ENCODE peak calls at places on chromosomes 13 and 19, in ten cellular contexts. E is cardiac septum, V is HT1080, H is NCI-H748 treated with DMSO at 0.1 percent for 48 hours, W is glutamatergic neuron, O is nephron progenitor cell, Y is HS-5, P is GM23248, Z is fibroblast of the conjunctiva, U is type B pancreatic cell. F is an unnamed sample.

GRCh38 chr13:107461751-107462150 is 753.6 kb downstream of the LIG4 start:
- DNase-seq in E (no peak), V (no peak), H (no peak), W (no peak), O (no peak), Y (no peak), P (no peak), Z (no peak), U (no peak), F (no peak)

GRCh38 chr13:29284726-29285125 is 310.8 kb downstream of the SLC7A1 start:
- DNase-seq in E (no peak), V (no peak), H (no peak), W (no peak), O (no peak), Y (no peak), P (peak; percentile 4), Z (no peak), U (no peak), F (no peak)

GRCh38 chr13:96460571-96460970 is 370.7 kb downstream of the HS6ST3 start:
- DNase-seq in E (no peak), V (peak; percentile 5), H (peak; percentile 73), W (no peak), O (no peak), Y (no peak), P (no peak), Z (no peak), U (no peak), F (no peak)

GRCh38 chr19:6473652-6474051 is 7.9 kb downstream of the DENND1C start:
- DNase-seq in E (no peak), V (no peak), H (no peak), W (no peak), O (no peak), Y (no peak), P (no peak), Z (no peak), U (no peak), F (no peak)

GRCh38 chr19:35533822-35534521 is 716 bp downstream of the GAPDHS start:
- DNase-seq in E (no peak), V (no peak), H (no peak), W (no peak), O (no peak), Y (no peak), P (peak; percentile 48), Z (no peak), U (no peak), F (peak; percentile 59)

GRCh38 chr19:49359851-49360845 is 2.1 kb downstream of the TEAD2 start:
- DNase-seq in E (no peak), V (no peak), H (no peak), W (no peak), O (no peak), Y (no peak), P (no peak), Z (no peak), U (no peak), F (no peak)

GRCh38 chr13:36796052-36796451 is 23.0 kb upstream of the RFXAP start:
- DNase-seq in E (no peak), V (no peak), H (no peak), W (no peak), O (no peak), Y (no peak), P (no peak), Z (no peak), U (no peak), F (no peak)

GRCh38 chr13:58919551-58919950 is 1244.2 kb downstream of the DIAPH3 start:
- DNase-seq in E (no peak), V (no peak), H (no peak), W (no peak), O (peak; percentile 2), Y (no peak), P (no peak), Z (no peak), U (no peak), F (no peak)

GRCh38 chr13:107906131-107906530 is 309.2 kb downstream of the LIG4 start:
- DNase-seq in E (no peak), V (no peak), H (no peak), W (no peak), O (no peak), Y (no peak), P (no peak), Z (no peak), U (no peak), F (no peak)

GRCh38 chr13:98746968-98747367 is 5.5 kb downstream of the SLC15A1 start:
- DNase-seq in E (no peak), V (no peak), H (no peak), W (no peak), O (no peak), Y (no peak), P (peak; percentile 75), Z (no peak), U (no peak), F (no peak)

GRCh38 chr19:1244693-1245451 is 3.3 kb downstream of the ATP5F1D start:
- DNase-seq in E (peak; percentile 90), V (no peak), H (no peak), W (no peak), O (no peak), Y (no peak), P (peak; percentile 65), Z (no peak), U (no peak), F (peak; percentile 32)

GRCh38 chr19:18160792-18161690 is 8.1 kb downstream of the PIK3R2 start:
- DNase-seq in E (peak; percentile 93), V (no peak), H (no peak), W (peak; percentile 85), O (peak; percentile 86), Y (no peak), P (peak; percentile 79), Z (no peak), U (peak; percentile 88), F (peak; percentile 85)

GRCh38 chr19:45601524-45602522 is at the start of gene GPR4:
- DNase-seq in E (no peak), V (no peak), H (no peak), W (peak; percentile 54), O (peak; percentile 54), Y (no peak), P (peak; percentile 42), Z (no peak), U (no peak), F (no peak)

GRCh38 chr13:46104868-46105267 is at the start of gene CPB2:
- DNase-seq in E (no peak), V (no peak), H (no peak), W (no peak), O (no peak), Y (no peak), P (no peak), Z (no peak), U (no peak), F (no peak)